ENCODE peak calls at places on chromosomes 3 and 15, in ten cellular contexts. T, N, G, Y, O, A, I, L, B and X are unnamed samples.

GRCh38 chr15:52783191-52783829 is 6.8 kb downstream of the ONECUT1 start:
- DNase-seq in T (no peak), N (no peak), G (no peak), Y (no peak), O (peak), A (peak), I (no peak), L (no peak), B (no peak), X (no peak)

GRCh38 chr3:46372492-46373359 is 2.0 kb downstream of the CCR5 start:
- DNase-seq in T (peak), N (no peak), G (peak), Y (peak), O (peak), A (peak), I (no peak), L (peak), B (no peak), X (no peak)

GRCh38 chr15:38215707-38216106 is 36.9 kb upstream of the SPRED1 start:
- DNase-seq in T (no peak), N (no peak), G (no peak), Y (no peak), O (no peak), A (no peak), I (no peak), L (no peak), B (no peak), X (no peak)

GRCh38 chr3:170056710-170057454 is 19.1 kb downstream of the GPR160 start:
- DNase-seq in T (no peak), N (no peak), G (no peak), Y (no peak), O (no peak), A (no peak), I (no peak), L (no peak), B (no peak), X (no peak)

GRCh38 chr3:159870723-159871122 is 117.9 kb upstream of the IL12A start:
- DNase-seq in T (no peak), N (no peak), G (no peak), Y (no peak), O (no peak), A (no peak), I (no peak), L (no peak), B (no peak), X (no peak)

GRCh38 chr3:120224249-120224648 is 60.8 kb downstream of the GPR156 start:
- DNase-seq in T (no peak), N (no peak), G (no peak), Y (no peak), O (no peak), A (no peak), I (no peak), L (no peak), B (no peak), X (no peak)

GRCh38 chr3:66298591-66298990 is 77.8 kb downstream of the SLC25A26 start:
- DNase-seq in T (no peak), N (no peak), G (no peak), Y (no peak), O (no peak), A (no peak), I (no peak), L (no peak), B (no peak), X (no peak)

GRCh38 chr3:122697952-122698625 is 17.4 kb downstream of the PARP14 start:
- DNase-seq in T (no peak), N (no peak), G (no peak), Y (peak), O (peak), A (no peak), I (no peak), L (no peak), B (no peak), X (no peak)

GRCh38 chr15:86756688-86757087 is 677.0 kb downstream of the AGBL1 start:
- DNase-seq in T (no peak), N (no peak), G (peak), Y (no peak), O (no peak), A (peak), I (no peak), L (no peak), B (no peak), X (no peak)

GRCh38 chr3:151305081-151305777 is 11.4 kb downstream of the GPR87 start:
- DNase-seq in T (peak), N (no peak), G (no peak), Y (peak), O (peak), A (peak), I (peak), L (peak), B (peak), X (no peak)

GRCh38 chr3:14256046-14256445 is 77.4 kb downstream of the LSM3 start:
- DNase-seq in T (no peak), N (no peak), G (peak), Y (peak), O (no peak), A (no peak), I (no peak), L (no peak), B (no peak), X (no peak)

GRCh38 chr3:197750396-197750831 is 731 bp downstream of the FYTTD1 start:
- DNase-seq in T (peak), N (peak), G (peak), Y (peak), O (peak), A (peak), I (peak), L (peak), B (peak), X (peak)

GRCh38 chr3:123060054-123060453 is 6.8 kb upstream of the PDIA5 start:
- DNase-seq in T (no peak), N (no peak), G (no peak), Y (no peak), O (no peak), A (no peak), I (no peak), L (no peak), B (no peak), X (no peak)

GRCh38 chr15:58232273-58233065 is 94.3 kb downstream of the AQP9 start:
- DNase-seq in T (no peak), N (no peak), G (no peak), Y (no peak), O (no peak), A (no peak), I (no peak), L (no peak), B (no peak), X (no peak)

GRCh38 chr15:39833515-39833981 is 50.9 kb upstream of the FSIP1 start:
- DNase-seq in T (peak), N (no peak), G (no peak), Y (peak), O (no peak), A (no peak), I (no peak), L (peak), B (no peak), X (no peak)

GRCh38 chr3:79233431-79234060 is 534.3 kb downstream of the ROBO1 start:
- DNase-seq in T (no peak), N (no peak), G (no peak), Y (no peak), O (no peak), A (peak), I (no peak), L (no peak), B (peak), X (no peak)

GRCh38 chr15:77546050-77546501 is 86.6 kb downstream of the LINGO1 start:
- DNase-seq in T (peak), N (no peak), G (no peak), Y (peak), O (no peak), A (no peak), I (no peak), L (peak), B (peak), X (no peak)

GRCh38 chr3:131957511-131957910 is 77.3 kb downstream of the CPNE4 start:
- DNase-seq in T (no peak), N (no peak), G (no peak), Y (no peak), O (no peak), A (no peak), I (no peak), L (no peak), B (no peak), X (no peak)

GRCh38 chr3:16071246-16071645 is 103.2 kb upstream of the GALNT15 start:
- DNase-seq in T (no peak), N (no peak), G (no peak), Y (peak), O (no peak), A (no peak), I (no peak), L (no peak), B (no peak), X (no peak)

GRCh38 chr3:52068055-52068704 is 11.8 kb upstream of the DUSP7 start:
- DNase-seq in T (peak), N (no peak), G (no peak), Y (no peak), O (no peak), A (no peak), I (no peak), L (peak), B (no peak), X (no peak)

GRCh38 chr3:39126532-39127071 is 19.1 kb downstream of the TTC21A start:
- DNase-seq in T (peak), N (no peak), G (peak), Y (no peak), O (peak), A (peak), I (no peak), L (peak), B (no peak), X (peak)

GRCh38 chr3:131357275-131357674 is 24.3 kb upstream of the NUDT16 start:
- DNase-seq in T (no peak), N (no peak), G (no peak), Y (no peak), O (no peak), A (no peak), I (no peak), L (no peak), B (no peak), X (no peak)

GRCh38 chr15:51024735-51025453 is 69.8 kb downstream of the TNFAIP8L3 start:
- DNase-seq in T (peak), N (no peak), G (peak), Y (no peak), O (no peak), A (no peak), I (no peak), L (peak), B (no peak), X (no peak)